ENCODE peak calls at places on chromosomes 6 and 20, in four cellular contexts. O is Peyer's patch, J is mammary epithelial cell, K is left lung. X is an unnamed sample. For H3K9me3, the result is how much of the 10 kb centered on the place peaks cover.

GRCh38 chr6:88339816-88340215 is 173.7 kb upstream of the CNR1 start:
- DNase-seq in K (no peak), O (no peak), J (no peak), X (no peak)

GRCh38 chr20:44650777-44651493 is 564 bp downstream of the ADA start:
- DNase-seq in J (no peak), O (peak), K (peak), X (no peak)

GRCh38 chr20:47252879-47253307 is 103.6 kb downstream of the ZMYND8 start:
- DNase-seq in J (no peak), K (no peak), O (no peak), X (no peak)

GRCh38 chr6:27795697-27796494 is 116.3 kb downstream of the OR2B2 start:
- DNase-seq in O (no peak), K (no peak), J (peak), X (peak)

GRCh38 chr6:107046316-107046715 is 18.3 kb downstream of the MTRES1 start:
- DNase-seq in O (no peak), J (no peak), K (no peak), X (no peak)

GRCh38 chr20:58661298-58662141 is 10.4 kb downstream of the STX16 start:
- DNase-seq in J (no peak), K (no peak), O (peak), X (no peak)

GRCh38 chr6:158648682-158649131 is 1.1 kb upstream of the SYTL3 start:
- DNase-seq in O (peak), J (peak), K (no peak), X (no peak)

GRCh38 chr6:2228392-2228791 is 17.0 kb downstream of the GMDS start:
- DNase-seq in J (no peak), O (no peak), K (no peak), X (no peak)

GRCh38 chr6:159031826-159032225 is 13.0 kb downstream of the TAGAP start:
- DNase-seq in K (no peak), O (no peak), J (no peak), X (no peak)

GRCh38 chr6:105280033-105280432 is 100.2 kb upstream of the POPDC3 start:
- DNase-seq in K (no peak), J (no peak), O (no peak), X (no peak)

GRCh38 chr6:144317736-144318135 is 32.6 kb downstream of the UTRN start:
- DNase-seq in O (no peak), K (no peak), J (no peak), X (no peak)

GRCh38 chr6:150142657-150143501 is at the start of gene PPP1R14C:
- DNase-seq in K (peak), J (peak), O (no peak), X (no peak)

GRCh38 chr6:165704001-165704748 is 41.1 kb upstream of the PDE10A start:
- DNase-seq in O (no peak), J (no peak), K (no peak), X (no peak)

GRCh38 chr6:46221221-46221793 is 50.5 kb upstream of the ENPP5 start:
- DNase-seq in K (no peak), O (no peak), J (peak), X (peak)

GRCh38 chr6:3031857-3032256 is 32.2 kb downstream of the NQO2 start:
- DNase-seq in K (peak), O (peak), J (no peak), X (no peak)

GRCh38 chr6:148293181-148293995 is 49.2 kb upstream of the SASH1 start:
- DNase-seq in O (no peak), K (no peak), J (no peak), X (no peak)

GRCh38 chr20:3987296-3987695 is 28.1 kb downstream of the RNF24 start:
- DNase-seq in J (no peak), O (no peak), K (no peak), X (no peak)

GRCh38 chr20:21681219-21681931 is 24.1 kb upstream of the PAX1 start:
- DNase-seq in J (no peak), O (no peak), K (no peak), X (no peak)

GRCh38 chr20:36606171-36607116 is 865 bp downstream of the RAB5IF start:
- DNase-seq in J (no peak), O (no peak), K (peak), X (no peak)

GRCh38 chr6:158279615-158280014 is 32.6 kb upstream of the TULP4 start:
- DNase-seq in K (no peak), O (no peak), J (no peak), X (no peak)

GRCh38 chr20:8568068-8568467 is 436.0 kb downstream of the PLCB1 start:
- DNase-seq in O (no peak), K (no peak), J (no peak), X (no peak)

GRCh38 chr20:49915380-49916145 is at the start of gene SPATA2:
- DNase-seq in O (peak), J (peak), K (peak), X (peak)

GRCh38 chr6:10521104-10521808 is at the start of gene GCNT2:
- DNase-seq in O (no peak), J (no peak), K (no peak), X (peak)
- H3K4me3 ChIP-seq in O (peak), J (no peak), K (peak), X (peak)

GRCh38 chr20:56289652-56290051 is 41.1 kb downstream of the MC3R start:
- DNase-seq in O (no peak), J (peak), K (no peak), X (no peak)

DNA sequence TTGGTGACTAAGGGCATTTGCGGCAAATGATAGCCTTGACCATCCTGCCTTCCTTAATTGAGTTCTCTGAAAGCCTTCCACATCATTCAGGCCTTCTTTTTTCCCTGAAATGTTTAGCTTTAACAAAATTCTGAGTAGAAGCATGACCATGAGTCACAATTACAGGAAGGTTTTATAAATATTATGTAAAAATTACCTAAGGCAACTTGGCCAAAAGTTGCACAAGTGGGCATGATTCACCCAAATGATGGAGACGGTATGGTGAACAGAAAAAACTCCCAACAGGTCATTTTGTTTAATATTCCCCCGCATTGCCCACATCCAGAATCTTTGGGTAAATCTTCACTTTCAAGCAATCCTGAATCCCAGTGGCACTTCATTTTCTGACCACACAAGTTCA is 37.0 kb downstream of the MC3R start:
- DNase-seq in O (no peak), J (peak), K (no peak), X (no peak)
- H3K9me3 ChIP-seq in O (under half), J (under half), K (under half), X (under half)

GRCh38 chr6:33392979-33393378 is 1.4 kb downstream of the KIFC1 start:
- DNase-seq in K (no peak), O (no peak), J (no peak), X (no peak)

GRCh38 chr6:33390173-33390572 is 1.4 kb upstream of the KIFC1 start:
- DNase-seq in J (no peak), O (no peak), K (no peak), X (no peak)

GRCh38 chr6:33392168-33392947 is 735 bp downstream of the KIFC1 start:
- DNase-seq in J (no peak), K (no peak), O (no peak), X (no peak)

GRCh38 chr6:33391278-33392167 is at the start of gene KIFC1:
- DNase-seq in O (peak), K (peak), J (peak), X (peak)

GRCh38 chr6:33390767-33391277 is 801 bp upstream of the KIFC1 start:
- DNase-seq in J (no peak), O (no peak), K (no peak), X (no peak)
- H3K4me3 ChIP-seq in J (peak), O (peak), K (peak), X (no peak)

GRCh38 chr6:58290177-58290576 is 972.7 kb downstream of the PRIM2 start:
- DNase-seq in K (no peak), O (no peak), J (peak), X (no peak)
- H3K9me3 ChIP-seq in K (under half), O (under half), J (under half), X (under half)

GRCh38 chr6:56839533-56840183 is 115.2 kb upstream of the BEND6 start:
- DNase-seq in K (no peak), J (no peak), O (no peak), X (no peak)
- H3K4me3 ChIP-seq in K (no peak), J (no peak), O (no peak), X (peak)

GRCh38 chr20:62104234-62104789 is 18.0 kb upstream of the LSM14B start:
- DNase-seq in O (no peak), J (no peak), K (no peak), X (no peak)
- H3K9me3 ChIP-seq in O (under half), J (under half), K (half or more), X (under half)

X was measured in Panc1.